ENCODE peak calls at places on chromosomes 6 and 20, in five cellular contexts. H is HCT116, M is SK-N-SH, V is GM23248, E is neural progenitor cell. X is an unnamed sample.

GRCh38 chr6:168950500-168951223 is 303.0 kb downstream of the THBS2 start:
- DNase-seq in H (no peak), M (no peak), V (peak; percentile 65), E (no peak), X (no peak)

GRCh38 chr6:84428300-84428907 is 201.0 kb upstream of the CEP162 start:
- DNase-seq in H (peak; percentile 44), M (peak; percentile 39), V (peak; percentile 76), E (peak; percentile 70), X (peak; percentile 56)

GRCh38 chr6:121838842-121839241 is 403.4 kb downstream of the GJA1 start:
- DNase-seq in H (no peak), M (no peak), V (no peak), E (no peak), X (peak; percentile 90)

GRCh38 chr20:23165307-23165750 is 79.2 kb upstream of the CD93 start:
- DNase-seq in H (no peak), M (no peak), V (no peak), E (peak; percentile 48), X (no peak)

GRCh38 chr20:17934141-17934862 is 34.3 kb downstream of the SNX5 start:
- DNase-seq in H (no peak), M (no peak), V (no peak), E (peak; percentile 78), X (no peak)

GRCh38 chr6:23002044-23002619 is 432.8 kb downstream of the HDGFL1 start:
- DNase-seq in H (no peak), M (no peak), V (no peak), E (no peak), X (no peak)

GRCh38 chr6:40349092-40349491 is 238.1 kb downstream of the LRFN2 start:
- DNase-seq in H (no peak), M (no peak), V (no peak), E (no peak), X (no peak)

GRCh38 chr6:26140254-26140966 is 53.2 kb downstream of the HFE start:
- DNase-seq in H (no peak), M (no peak), V (no peak), E (no peak), X (no peak)

GRCh38 chr6:85641916-85642773 is 541 bp downstream of the SYNCRIP start:
- DNase-seq in H (no peak), M (peak; percentile 53), V (peak; percentile 82), E (peak; percentile 57), X (peak; percentile 37)

GRCh38 chr6:111727798-111728197 is 122.1 kb upstream of the TRAF3IP2 start:
- DNase-seq in H (peak; percentile 16), M (peak; percentile 15), V (peak; percentile 61), E (no peak), X (no peak)

GRCh38 chr20:5947276-5947675 is 3.1 kb downstream of the TRMT6 start:
- DNase-seq in H (no peak), M (no peak), V (peak; percentile 52), E (no peak), X (no peak)

GRCh38 chr20:10558635-10559187 is 115.1 kb downstream of the JAG1 start:
- DNase-seq in H (no peak), M (no peak), V (peak; percentile 71), E (no peak), X (no peak)

GRCh38 chr6:125314019-125314581 is 12.3 kb upstream of the HDDC2 start:
- DNase-seq in H (peak; percentile 42), M (peak; percentile 54), V (peak; percentile 82), E (peak; percentile 78), X (peak; percentile 63)

GRCh38 chr6:150490586-150490985 is 109.1 kb upstream of the PLEKHG1 start:
- DNase-seq in H (peak; percentile 69), M (no peak), V (no peak), E (no peak), X (no peak)

GRCh38 chr6:52325695-52326471 is 36.1 kb upstream of the PAQR8 start:
- DNase-seq in H (no peak), M (no peak), V (no peak), E (peak; percentile 90), X (no peak)

GRCh38 chr6:96304997-96305396 is 216.6 kb upstream of the UFL1 start:
- DNase-seq in H (no peak), M (no peak), V (no peak), E (no peak), X (peak; percentile 11)

GRCh38 chr6:89209457-89209856 is 7.7 kb downstream of the GABRR1 start:
- DNase-seq in H (no peak), M (no peak), V (no peak), E (no peak), X (no peak)

GRCh38 chr6:6752129-6752528 is 163.6 kb downstream of the LY86 start:
- DNase-seq in H (no peak), M (no peak), V (peak; percentile 40), E (peak; percentile 63), X (no peak)

GRCh38 chr6:7463785-7464184 is 74.2 kb downstream of the RIOK1 start:
- DNase-seq in H (no peak), M (no peak), V (peak; percentile 49), E (peak; percentile 79), X (no peak)

GRCh38 chr20:36155991-36156390 is 1.5 kb downstream of the EPB41L1 start:
- DNase-seq in H (no peak), M (no peak), V (no peak), E (no peak), X (no peak)

GRCh38 chr6:30814137-30815084 is 69.9 kb upstream of the DDR1 start:
- DNase-seq in H (peak; percentile 88), M (no peak), V (peak; percentile 83), E (no peak), X (no peak)

GRCh38 chr6:73823046-73823735 is 127.2 kb downstream of the CD109 start:
- DNase-seq in H (no peak), M (no peak), V (no peak), E (no peak), X (no peak)

GRCh38 chr6:57261896-57262295 is 39.8 kb upstream of the RAB23 start:
- DNase-seq in H (no peak), M (no peak), V (peak; percentile 39), E (no peak), X (no peak)

GRCh38 chr6:139944131-139944530 is 569.7 kb upstream of the CITED2 start:
- DNase-seq in H (no peak), M (no peak), V (no peak), E (no peak), X (no peak)

GRCh38 chr6:21115111-21115510 is 478.4 kb upstream of the SOX4 start:
- DNase-seq in H (no peak), M (peak; percentile 57), V (peak; percentile 30), E (peak; percentile 39), X (no peak)

GRCh38 chr6:37139223-37139962 is 30.6 kb upstream of the PIM1 start:
- DNase-seq in H (no peak), M (no peak), V (no peak), E (no peak), X (no peak)

GRCh38 chr6:393391-394221 is 2.1 kb downstream of the IRF4 start:
- DNase-seq in H (no peak), M (no peak), V (no peak), E (peak; percentile 61), X (peak; percentile 63)

GRCh38 chr6:159716247-159717086 is 10.8 kb upstream of the WTAP start:
- DNase-seq in H (no peak), M (no peak), V (peak; percentile 98), E (no peak), X (no peak)

DNA sequence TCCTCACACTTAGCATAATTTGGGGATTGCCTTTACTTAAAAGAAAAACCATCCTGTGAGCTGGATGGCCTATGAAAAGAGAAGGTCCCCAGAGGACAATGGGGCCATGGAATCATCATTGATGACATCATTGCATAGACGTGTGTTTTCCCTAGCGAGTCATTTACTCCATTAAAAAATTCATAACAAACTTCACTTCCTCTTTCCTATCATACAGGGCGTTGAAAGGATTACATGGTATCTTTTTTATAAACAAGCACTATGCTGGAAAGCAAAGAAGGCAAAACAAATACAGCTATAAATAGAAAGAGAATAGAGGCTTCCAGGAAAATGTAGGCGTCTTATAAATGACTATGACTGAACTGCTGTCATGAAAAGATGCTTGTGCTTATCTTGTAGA is 11.3 kb upstream of the COL12A1 start:
- DNase-seq in H (no peak), M (no peak), V (peak; percentile 84), E (no peak), X (no peak)
- H3K27ac ChIP-seq in H (no peak overlapping the region), M (no peak overlapping the region), V (peak overlapping the region; percentile 25), E (no peak overlapping the region), X (no peak overlapping the region)

DNA sequence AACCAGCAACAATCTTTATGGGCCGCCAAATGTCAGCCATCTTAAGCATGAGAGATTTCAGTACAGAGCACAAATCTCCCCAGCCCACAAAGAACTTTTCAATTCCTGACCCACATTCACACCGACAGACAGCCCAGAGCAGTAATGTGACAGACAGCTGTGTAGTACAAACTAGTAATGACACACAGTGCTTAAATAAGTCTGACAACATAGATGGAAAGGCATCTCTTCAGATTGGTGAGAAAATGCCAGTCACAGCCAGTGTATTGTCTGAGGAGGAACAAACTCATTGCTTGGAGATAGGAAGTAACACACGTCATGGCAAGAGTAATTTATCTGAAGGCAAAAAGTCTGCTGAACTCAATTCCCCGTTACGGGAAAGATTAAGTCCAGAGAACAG is 36.0 kb downstream of the KIZ start:
- DNase-seq in H (no peak), M (no peak), V (no peak), E (no peak), X (no peak)
- H3K9ac ChIP-seq in H (no peak overlapping the region), M (no peak overlapping the region), V (no peak overlapping the region), E (no peak overlapping the region), X (no peak overlapping the region)

GRCh38 chr6:91299544-91300491 is 712.9 kb upstream of the MAP3K7 start:
- DNase-seq in H (no peak), M (no peak), V (no peak), E (peak; percentile 81), X (no peak)
- TF ChIP-seq EZH2phosphoT487 in H (no peak), M (no peak), V (no peak), E (peak; percentile 99), X (no peak)

DNA sequence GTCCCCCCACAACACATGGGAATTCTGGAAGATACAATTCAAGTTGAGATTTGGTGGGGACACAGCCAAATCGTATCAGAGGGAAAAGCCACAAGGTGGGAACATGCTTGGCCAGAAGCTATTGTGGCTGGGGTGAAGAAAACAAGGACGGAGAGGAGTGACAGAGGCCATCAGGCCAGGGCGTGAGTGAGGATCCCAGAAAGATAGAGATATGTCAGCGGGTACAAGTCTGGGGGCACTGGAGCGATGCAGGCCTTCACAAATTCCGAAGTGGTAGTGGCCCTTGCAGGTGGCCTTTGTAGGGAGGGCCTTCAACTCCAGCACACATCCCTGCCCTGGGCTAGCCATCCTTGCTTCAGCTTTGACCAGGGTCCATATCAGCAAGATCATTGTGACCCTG is 159.1 kb downstream of the BCAS1 start:
- DNase-seq in H (no peak), M (no peak), V (no peak), E (no peak), X (no peak)
- H3K27ac ChIP-seq in H (no peak overlapping the region), M (no peak overlapping the region), V (no peak overlapping the region), E (no peak overlapping the region), X (no peak overlapping the region)